ENCODE peak calls at places on chromosomes 1 and 21, in nine cellular contexts. Z, Y, G, B, D, P, F, U and J are unnamed samples.

GRCh38 chr1:68104155-68104554 is 53.7 kb upstream of the DIRAS3 start:
- DNase-seq in F (no peak), B (peak), U (peak), D (no peak), Z (no peak), P (no peak), Y (no peak), G (no peak), J (no peak)

GRCh38 chr1:201475915-201476669 is 7.1 kb upstream of the PHLDA3 start:
- DNase-seq in F (no peak), P (no peak), Z (no peak), Y (no peak), U (no peak), D (no peak), B (no peak), G (no peak), J (no peak)

GRCh38 chr1:239186487-239186886 is 199.9 kb upstream of the CHRM3 start:
- DNase-seq in U (no peak), Y (no peak), P (no peak), D (no peak), G (no peak), B (no peak), F (no peak), Z (no peak), J (no peak)

GRCh38 chr1:175433586-175434267 is 241.2 kb upstream of the KIAA0040 start:
- DNase-seq in D (no peak), P (no peak), U (no peak), B (no peak), F (no peak), G (no peak), Y (no peak), Z (no peak), J (no peak)

GRCh38 chr21:28193189-28193588 is 799.5 kb downstream of the LTN1 start:
- DNase-seq in B (no peak), P (no peak), F (no peak), U (no peak), G (no peak), Y (no peak), Z (no peak), D (no peak), J (no peak)

GRCh38 chr1:192904438-192904895 is 95.6 kb downstream of the RGS2 start:
- DNase-seq in B (peak), Y (peak), G (no peak), U (peak), P (peak), Z (no peak), F (no peak), D (no peak), J (no peak)

GRCh38 chr1:10217748-10218441 is 7.5 kb downstream of the KIF1B start:
- DNase-seq in F (no peak), D (peak), Z (no peak), Y (no peak), P (no peak), U (no peak), B (peak), G (no peak), J (no peak)

GRCh38 chr1:51583532-51583931 is 33.4 kb upstream of the OSBPL9 start:
- DNase-seq in D (peak), U (peak), Y (peak), Z (no peak), P (no peak), B (peak), G (peak), F (no peak), J (no peak)

GRCh38 chr1:150567341-150567716 is 12.1 kb downstream of the MCL1 start:
- DNase-seq in D (no peak), P (no peak), G (no peak), U (peak), Z (no peak), F (no peak), Y (no peak), B (peak), J (peak)

GRCh38 chr1:227897704-227898438 is 49.9 kb downstream of the WNT9A start:
- DNase-seq in Z (no peak), G (peak), P (no peak), B (no peak), D (no peak), Y (no peak), F (no peak), U (no peak), J (no peak)

GRCh38 chr21:37532868-37533780 is 166.6 kb downstream of the DYRK1A start:
- DNase-seq in G (no peak), Z (no peak), D (no peak), F (no peak), B (peak), P (peak), Y (peak), U (peak), J (no peak)

GRCh38 chr21:19065164-19065563 is 661.6 kb upstream of the TMPRSS15 start:
- DNase-seq in P (no peak), U (no peak), D (no peak), F (no peak), Z (no peak), Y (no peak), B (no peak), G (no peak), J (no peak)

GRCh38 chr1:12551584-12551983 is 66.4 kb downstream of the DHRS3 start:
- DNase-seq in P (no peak), Z (no peak), D (no peak), Y (no peak), G (peak), B (no peak), U (no peak), F (no peak), J (no peak)

GRCh38 chr1:37931148-37931492 is 15.7 kb downstream of the INPP5B start:
- DNase-seq in D (no peak), U (no peak), Y (no peak), P (no peak), Z (no peak), F (no peak), B (peak), G (peak), J (peak)

GRCh38 chr1:113057006-113057405 is 16.0 kb upstream of the LRIG2 start:
- DNase-seq in Y (no peak), F (no peak), G (no peak), B (no peak), P (no peak), U (no peak), Z (no peak), D (no peak), J (no peak)

GRCh38 chr1:165039996-165040395 is 316.5 kb downstream of the LMX1A start:
- DNase-seq in D (no peak), F (no peak), Z (no peak), B (no peak), U (no peak), G (no peak), P (no peak), Y (no peak), J (no peak)

GRCh38 chr1:29671957-29672356 is 435.6 kb downstream of the PTPRU start:
- DNase-seq in P (no peak), U (no peak), D (no peak), F (no peak), Z (no peak), Y (no peak), G (no peak), B (no peak), J (no peak)
- H3K27ac ChIP-seq in P (no peak), U (no peak), D (no peak), F (no peak), Z (no peak), Y (no peak), G (no peak), B (no peak), J (no peak)

GRCh38 chr1:99176753-99177152 is 87.5 kb upstream of the PLPPR4 start:
- DNase-seq in G (no peak), Y (no peak), F (no peak), B (no peak), Z (no peak), U (peak), D (no peak), P (no peak), J (no peak)
- H3K27ac ChIP-seq in G (no peak), Y (no peak), F (no peak), B (no peak), Z (no peak), U (no peak), D (no peak), P (no peak), J (no peak)

GRCh38 chr1:17167041-17167782 is 37.7 kb upstream of the PADI1 start:
- DNase-seq in Z (no peak), U (no peak), F (no peak), D (no peak), P (peak), G (no peak), Y (no peak), B (peak), J (no peak)
- H3K27ac ChIP-seq in Z (no peak), U (no peak), F (no peak), D (no peak), P (peak), G (no peak), Y (no peak), B (peak), J (no peak)

DNA sequence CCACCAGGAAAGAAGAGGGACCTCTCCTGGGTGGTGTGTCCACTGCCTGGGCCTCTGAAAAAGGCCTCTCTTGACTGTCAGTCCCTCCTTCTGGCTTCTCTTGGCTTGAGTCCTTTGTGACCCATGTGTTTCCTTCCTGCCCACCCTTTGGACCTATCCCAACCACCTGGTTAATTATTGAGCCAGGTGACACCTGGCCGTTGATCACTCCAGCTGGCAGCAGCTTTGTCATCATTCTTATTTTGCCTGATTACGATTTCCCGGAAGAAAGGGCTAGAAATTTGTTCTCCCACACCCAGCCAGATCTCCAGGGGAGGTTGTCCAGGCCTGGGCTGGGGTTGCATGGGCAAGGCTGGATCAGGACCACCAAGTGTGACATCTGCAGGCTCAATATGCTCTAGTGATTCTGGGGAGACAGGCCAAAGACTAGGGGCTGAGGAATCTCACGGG is 24.8 kb downstream of the CSF1 start:
- DNase-seq in Y (peak), G (no peak), Z (no peak), D (no peak), F (no peak), B (no peak), P (no peak), U (no peak), J (no peak)
- H3K27ac ChIP-seq in Y (peak), G (no peak), Z (no peak), D (no peak), F (no peak), B (no peak), P (peak), U (no peak), J (no peak)

GRCh38 chr1:157399984-157400382 is 152.3 kb downstream of the FCRL5 start:
- DNase-seq in G (no peak), B (no peak), U (no peak), Z (no peak), P (peak), D (no peak), Y (no peak), F (no peak), J (no peak)
- H3K27ac ChIP-seq in G (no peak), B (no peak), U (no peak), Z (no peak), P (no peak), D (no peak), Y (no peak), F (no peak), J (no peak)